ENCODE peak calls at places on chromosomes 4 and X, in six cellular contexts. I, F, K, O, N and Q are unnamed samples.

GRCh38 chr4:98601719-98602118 is 56.7 kb downstream of the TSPAN5 start:
- DNase-seq in F (peak; percentile 69), K (no peak), N (no peak), I (no peak), O (no peak), Q (no peak)

GRCh38 chr4:125200556-125200955 is 114.2 kb upstream of the FAT4 start:
- DNase-seq in F (no peak), O (no peak), N (no peak), I (no peak), K (no peak), Q (no peak)

GRCh38 chr4:184843984-184844554 is 18.3 kb upstream of the ACSL1 start:
- DNase-seq in N (no peak), I (no peak), F (no peak), O (no peak), K (no peak), Q (peak; percentile 26)

GRCh38 chr4:80202784-80203553 is 5.7 kb downstream of the PRDM8 start:
- DNase-seq in I (peak; percentile 63), F (peak; percentile 92), K (no peak), O (no peak), N (no peak), Q (no peak)

GRCh38 chrX:16754019-16754418 is 32.2 kb upstream of the TXLNG start:
- DNase-seq in I (no peak), O (no peak), F (no peak), N (no peak), K (no peak), Q (no peak)

GRCh38 chr4:158065603-158066002 is 107.2 kb downstream of the GASK1B start:
- DNase-seq in I (no peak), N (no peak), F (no peak), K (no peak), O (no peak), Q (no peak)

GRCh38 chrX:2933125-2933900 is 4.2 kb upstream of the ARSD start:
- DNase-seq in K (no peak), O (no peak), I (no peak), N (no peak), F (no peak), Q (no peak)

GRCh38 chr4:108830509-108831244 is 67.8 kb upstream of the ETNPPL start:
- DNase-seq in F (no peak), O (peak; percentile 35), I (peak; percentile 33), K (no peak), N (no peak), Q (no peak)

GRCh38 chrX:18549643-18550042 is 122.3 kb downstream of the RS1 start:
- DNase-seq in K (no peak), O (no peak), F (no peak), I (no peak), N (no peak), Q (no peak)

DNA sequence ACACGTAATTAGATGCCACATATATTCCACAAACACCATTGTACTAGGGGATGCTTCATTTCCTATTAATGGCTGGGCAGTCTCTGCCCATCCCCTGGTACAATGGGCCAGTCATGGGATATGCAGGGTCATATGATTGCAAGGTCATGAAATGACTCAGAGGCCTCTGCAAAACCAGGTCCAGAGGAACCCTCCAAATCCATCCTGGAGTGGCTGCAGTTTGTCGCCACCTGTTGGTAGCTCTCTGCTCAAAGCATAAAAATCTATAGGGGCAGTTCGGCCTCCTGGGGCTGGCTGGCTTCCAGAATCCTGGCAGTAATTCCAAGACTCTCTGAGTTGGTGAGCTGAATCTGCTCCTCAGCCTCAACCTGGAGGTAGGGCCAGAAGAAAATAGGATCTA is 22.9 kb upstream of the PUDP start:
- DNase-seq in N (no peak), K (no peak), I (peak; percentile 13), O (no peak), F (no peak), Q (no peak)
- TF ChIP-seq CTCF in N (peak; percentile 60), K (no peak), I (no peak), O (no peak), F (peak; percentile 33), Q (no peak)

GRCh38 chr4:74042681-74043080 is 4.2 kb upstream of the CXCL3 start:
- DNase-seq in F (no peak), K (no peak), I (no peak), O (no peak), N (no peak), Q (no peak)
- TF ChIP-seq CTCF in F (no peak), K (no peak), I (no peak), O (no peak), N (peak; percentile 18), Q (no peak)

DNA sequence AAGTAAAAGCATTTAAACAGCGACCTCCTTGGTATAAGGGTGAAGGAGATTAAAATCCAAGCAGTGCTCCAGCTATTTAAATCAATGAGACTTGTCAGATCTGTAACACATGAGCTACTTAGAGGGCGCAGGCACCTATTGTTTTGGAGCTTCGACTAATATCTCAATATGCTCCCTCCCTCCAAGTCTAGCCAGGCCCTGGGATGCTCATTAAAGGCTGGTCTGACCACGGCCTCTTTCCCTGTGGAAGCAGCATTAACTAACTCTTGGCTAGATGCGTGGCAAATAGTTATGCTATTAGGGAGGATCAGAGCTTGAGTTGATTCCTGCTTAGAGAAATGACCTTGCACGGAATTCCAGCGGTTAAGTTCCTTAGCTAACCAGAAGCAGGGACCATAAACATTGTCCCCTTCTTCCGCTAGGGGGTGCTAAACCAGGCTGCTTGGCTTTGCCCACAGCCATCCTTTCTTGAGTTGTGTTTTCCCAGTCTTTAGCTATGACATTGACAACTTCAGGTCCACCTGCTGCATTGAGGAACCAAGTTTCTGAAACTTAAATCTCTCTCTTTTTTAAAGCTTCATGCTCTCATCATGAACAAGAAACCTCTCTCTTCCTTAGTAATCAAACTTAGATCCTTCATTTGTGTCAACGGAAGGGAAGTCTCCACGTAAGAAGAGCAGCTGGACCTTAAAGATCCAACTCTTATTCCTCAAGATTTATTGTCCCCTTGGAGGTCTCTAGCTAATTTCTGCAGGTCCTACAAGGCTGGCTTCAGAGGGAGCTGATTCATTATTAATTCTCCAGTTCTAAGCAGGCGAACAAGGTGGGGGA is 80.7 kb upstream of the IGFBP7 start:
- DNase-seq in F (no peak), O (no peak), N (peak; percentile 35), K (no peak), I (peak; percentile 57), Q (no peak)
- TF ChIP-seq CTCF in F (peak; percentile 71), O (no peak), N (peak; percentile 88), K (no peak), I (peak; percentile 62), Q (peak; percentile 54)

GRCh38 chrX:103498786-103499185 is 20.5 kb downstream of the RAB40A start:
- DNase-seq in F (no peak), I (no peak), O (no peak), N (no peak), K (no peak), Q (no peak)

GRCh38 chrX:103503853-103504207 is 15.5 kb downstream of the RAB40A start:
- DNase-seq in O (no peak), I (no peak), F (no peak), N (no peak), K (no peak), Q (no peak)

GRCh38 chrX:103503163-103503852 is 16.0 kb downstream of the RAB40A start:
- DNase-seq in O (no peak), I (no peak), K (no peak), N (no peak), F (peak; percentile 58), Q (no peak)
- TF ChIP-seq CTCF in O (no peak), I (no peak), K (no peak), N (no peak), F (no peak), Q (no peak)

GRCh38 chr4:7333801-7334421 is 100.8 kb downstream of the PSAPL1 start:
- DNase-seq in F (peak; percentile 86), K (no peak), N (no peak), O (no peak), I (no peak), Q (no peak)
- TF ChIP-seq CTCF in F (no peak), K (no peak), N (no peak), O (no peak), I (no peak), Q (no peak)

GRCh38 chrX:30144971-30145731 is 70.2 kb upstream of the MAGEB2 start:
- DNase-seq in F (no peak), N (no peak), I (no peak), K (no peak), O (no peak), Q (no peak)

GRCh38 chrX:30144221-30144620 is 71.1 kb upstream of the MAGEB2 start:
- DNase-seq in I (no peak), O (no peak), N (no peak), K (no peak), F (no peak), Q (no peak)

DNA sequence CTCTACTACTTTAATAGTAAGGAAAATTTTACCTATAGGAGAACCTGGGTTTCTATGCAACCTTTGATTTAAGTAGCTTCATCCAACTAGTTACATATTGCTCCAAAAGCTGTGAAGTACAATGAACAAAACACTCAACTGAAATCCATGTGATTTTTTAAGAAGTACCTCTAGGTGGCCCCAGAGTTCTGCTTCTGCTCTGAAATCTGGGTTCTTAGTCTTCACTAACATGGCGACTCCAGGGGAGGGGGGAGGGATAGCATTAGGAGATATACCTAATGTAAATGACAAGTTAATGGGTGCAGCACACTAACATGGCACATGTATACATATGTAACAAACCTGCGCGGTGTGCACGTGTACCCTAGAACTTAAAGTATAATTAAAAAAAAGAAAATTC is 73.4 kb upstream of the MAGEB2 start:
- DNase-seq in I (peak; percentile 25), N (peak; percentile 43), K (no peak), O (no peak), F (no peak), Q (no peak)
- TF ChIP-seq CTCF in I (no peak), N (peak; percentile 43), K (no peak), O (no peak), F (peak; percentile 13), Q (peak; percentile 32)

GRCh38 chr4:175622887-175623286 is 189.2 kb downstream of the GPM6A start:
- DNase-seq in N (no peak), O (no peak), K (no peak), F (no peak), I (no peak), Q (no peak)
- TF ChIP-seq CTCF in N (no peak), O (no peak), K (no peak), F (no peak), I (no peak), Q (no peak)

DNA sequence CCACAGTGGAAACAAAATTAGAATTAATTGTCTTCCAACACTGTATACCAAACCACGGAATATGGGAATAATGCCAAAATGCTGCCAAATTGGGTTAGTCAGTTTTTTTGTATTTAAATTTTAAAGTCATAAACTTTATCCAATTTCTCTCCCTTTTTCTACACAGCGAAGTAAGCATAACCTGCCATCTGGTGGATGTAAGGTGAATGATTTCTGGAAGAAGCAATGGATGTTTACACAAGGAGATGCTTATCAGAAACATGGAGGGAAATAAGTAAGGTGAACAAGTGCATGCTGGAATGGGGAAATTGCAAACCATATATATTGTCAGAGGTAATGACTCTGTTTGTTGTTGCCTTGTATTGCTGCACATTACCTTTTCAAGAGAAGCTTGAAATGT is 691.9 kb downstream of the TECRL start:
- DNase-seq in F (no peak), K (no peak), O (no peak), I (no peak), N (no peak), Q (no peak)
- TF ChIP-seq CTCF in F (no peak), K (no peak), O (no peak), I (no peak), N (no peak), Q (no peak)

DNA sequence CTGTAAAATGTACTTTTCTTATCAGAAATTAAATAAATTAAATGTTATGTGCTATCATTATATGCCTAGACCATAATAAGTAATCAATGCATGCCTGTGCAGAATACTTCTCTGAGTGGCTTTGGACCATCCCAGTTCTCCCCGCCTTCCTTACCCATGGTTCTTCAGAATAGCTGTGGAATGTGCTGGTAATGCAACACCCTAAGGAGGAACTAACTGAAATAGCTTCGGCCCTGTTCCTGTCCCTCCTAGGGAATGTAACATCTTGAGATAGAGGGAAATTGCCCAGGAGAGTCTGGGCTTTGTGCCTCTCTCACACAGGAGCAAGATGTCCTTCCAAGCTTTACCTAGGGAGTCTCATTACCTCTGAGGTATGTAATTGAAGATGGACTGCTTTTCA is 693.6 kb upstream of the HS3ST1 start:
- DNase-seq in F (no peak), N (no peak), O (no peak), K (no peak), I (no peak), Q (no peak)
- TF ChIP-seq CTCF in F (no peak), N (no peak), O (no peak), K (no peak), I (no peak), Q (no peak)